ENCODE peak calls at places on chromosomes 16 and 17, in five cellular contexts. A, Q, K, Y and B are unnamed samples.

GRCh38 chr17:58534901-58535421 is 20.5 kb upstream of the MTMR4 start:
- DNase-seq in K (no peak), A (no peak), Y (no peak), Q (peak; percentile 29), B (no peak)

GRCh38 chr16:49527621-49528020 is 154.0 kb downstream of the C16orf78 start:
- DNase-seq in K (no peak), Y (no peak), A (no peak), Q (no peak), B (no peak)

GRCh38 chr17:38717139-38717745 is 12.2 kb downstream of the MLLT6 start:
- DNase-seq in Y (no peak), K (no peak), A (no peak), Q (no peak), B (no peak)

GRCh38 chr17:82772026-82772425 is 20.2 kb downstream of the TBCD start:
- DNase-seq in Y (no peak), K (no peak), Q (peak; percentile 54), A (no peak), B (no peak)

GRCh38 chr16:1527836-1528811 is 5.3 kb upstream of the TMEM204 start:
- DNase-seq in Y (no peak), Q (no peak), K (no peak), A (no peak), B (no peak)

GRCh38 chr17:41736983-41737679 is 2.7 kb upstream of the HAP1 start:
- DNase-seq in K (no peak), A (no peak), Q (no peak), Y (no peak), B (no peak)

GRCh38 chr17:38350035-38350434 is 1.6 kb upstream of the SOCS7 start:
- DNase-seq in Y (no peak), A (no peak), Q (no peak), K (no peak), B (no peak)

GRCh38 chr17:40068129-40068581 is 5.4 kb downstream of the THRA start:
- DNase-seq in A (no peak), K (no peak), Y (no peak), Q (no peak), B (no peak)

GRCh38 chr16:70611224-70611598 is 35.1 kb upstream of the IL34 start:
- DNase-seq in Y (peak; percentile 90), K (no peak), A (no peak), Q (no peak), B (no peak)

GRCh38 chr16:58418601-58419000 is 26.3 kb downstream of the GINS3 start:
- DNase-seq in A (peak; percentile 32), K (no peak), Q (no peak), Y (no peak), B (no peak)

GRCh38 chr16:720507-720989 is 398 bp upstream of the ANTKMT start:
- DNase-seq in K (no peak), A (peak; percentile 74), Y (peak; percentile 73), Q (no peak), B (peak; percentile 72)

GRCh38 chr17:65177901-65178300 is 40.7 kb downstream of the RGS9 start:
- DNase-seq in Q (peak; percentile 44), K (no peak), Y (no peak), A (no peak), B (no peak)

GRCh38 chr16:28182183-28182582 is 29.6 kb downstream of the XPO6 start:
- DNase-seq in K (no peak), Q (no peak), A (no peak), Y (no peak), B (no peak)

GRCh38 chr16:35188288-35189155 is 1729.1 kb downstream of the TP53TG3F start:
- DNase-seq in Q (no peak), K (no peak), Y (peak; percentile 8), A (no peak), B (no peak)

GRCh38 chr17:83199500-83200201 is 120.2 kb downstream of the METRNL start:
- DNase-seq in A (no peak), K (no peak), Y (no peak), Q (no peak), B (peak; percentile 63)

GRCh38 chr17:76537288-76537577 is 276 bp downstream of the CYGB start:
- DNase-seq in Y (no peak), A (no peak), Q (no peak), K (no peak), B (no peak)

GRCh38 chr17:73952498-73953205 is 250.8 kb upstream of the RPL38 start:
- DNase-seq in K (no peak), Y (peak; percentile 71), Q (no peak), A (peak; percentile 59), B (no peak)

GRCh38 chr17:45233423-45233924 is 11.8 kb downstream of the FMNL1 start:
- DNase-seq in K (no peak), A (no peak), Q (no peak), Y (no peak), B (no peak)

GRCh38 chr17:74546586-74546985 is 671 bp upstream of the CD300C start:
- DNase-seq in Q (no peak), K (no peak), Y (no peak), A (no peak), B (no peak)

GRCh38 chr17:41446806-41447205 is 6.0 kb upstream of the KRT38 start:
- DNase-seq in Y (no peak), Q (no peak), A (no peak), K (no peak), B (no peak)

GRCh38 chr17:72467841-72468653 is 347.2 kb downstream of the SOX9 start:
- DNase-seq in Q (peak; percentile 40), Y (peak; percentile 50), A (no peak), K (no peak), B (no peak)

GRCh38 chr17:1000597-1001490 is 3.9 kb downstream of the TIMM22 start:
- DNase-seq in Y (no peak), K (no peak), A (no peak), Q (peak; percentile 62), B (no peak)

GRCh38 chr16:4660454-4661007 is 32.8 kb upstream of the NUDT16L1 start:
- DNase-seq in K (no peak), Y (no peak), A (peak; percentile 85), Q (peak; percentile 8), B (no peak)

GRCh38 chr17:307741-308507 is 44.7 kb downstream of the RPH3AL start:
- DNase-seq in A (no peak), Q (no peak), Y (no peak), K (no peak), B (no peak)

GRCh38 chr17:46983782-46984181 is 4.7 kb upstream of the RPRML start:
- DNase-seq in Q (no peak), Y (peak; percentile 72), A (no peak), K (no peak), B (no peak)

GRCh38 chr16:165218-165538 is 600 bp upstream of the HBM start:
- DNase-seq in Q (no peak), A (peak; percentile 31), Y (peak; percentile 58), K (no peak), B (peak; percentile 65)

GRCh38 chr17:57264250-57264649 is 7.9 kb downstream of the MSI2 start:
- DNase-seq in A (no peak), K (no peak), Q (no peak), Y (no peak), B (no peak)

GRCh38 chr17:32275060-32276042 is 9.7 kb downstream of the RHBDL3 start:
- DNase-seq in Y (peak; percentile 72), K (no peak), Q (peak; percentile 78), A (no peak), B (no peak)

GRCh38 chr16:16139061-16139460 is 84.2 kb downstream of the ABCC6 start:
- DNase-seq in Q (no peak), A (no peak), K (no peak), Y (no peak), B (no peak)

GRCh38 chr16:30910427-30911029 is 12.8 kb upstream of the FBXL19 start:
- DNase-seq in Y (no peak), K (no peak), A (no peak), Q (no peak), B (no peak)

GRCh38 chr17:4087911-4088693 is 54.7 kb downstream of the ZZEF1 start:
- DNase-seq in Y (no peak), A (no peak), Q (peak; percentile 16), K (no peak), B (no peak)

GRCh38 chr17:71938340-71939010 is 182.3 kb upstream of the SOX9 start:
- DNase-seq in K (no peak), Q (no peak), Y (no peak), A (no peak), B (no peak)